ENCODE peak calls at places on chromosomes 5 and 9, in ten cellular contexts. D, V, A, F, K, M, C, B, X and T are unnamed samples.

GRCh38 chr9:70324963-70325362 is 66.2 kb downstream of the SMC5 start:
- DNase-seq in K (no peak), M (no peak), F (no peak), A (peak; percentile 89), C (no peak), B (no peak), D (no peak), V (no peak), X (peak; percentile 9), T (no peak)

GRCh38 chr5:132102101-132102701 is 28.6 kb downstream of the CSF2 start:
- DNase-seq in D (no peak), C (no peak), K (no peak), M (no peak), B (no peak), A (no peak), V (no peak), X (no peak), F (no peak), T (peak; percentile 69)

GRCh38 chr5:167294861-167295685 is 996.4 kb upstream of the WWC1 start:
- DNase-seq in K (no peak), D (no peak), F (peak; percentile 95), V (peak; percentile 87), M (peak; percentile 99), X (peak; percentile 87), B (no peak), A (peak; percentile 91), C (no peak), T (no peak)

GRCh38 chr5:351911-352225 is 30.4 kb downstream of the AHRR start:
- DNase-seq in K (no peak), X (no peak), D (no peak), F (no peak), B (peak; percentile 17), M (no peak), C (no peak), A (no peak), V (no peak), T (no peak)

GRCh38 chr9:129270903-129271431 is 92.9 kb upstream of the IER5L start:
- DNase-seq in X (peak; percentile 91), A (peak; percentile 71), M (peak; percentile 53), F (no peak), B (peak; percentile 70), V (peak; percentile 89), K (no peak), C (peak; percentile 72), D (no peak), T (peak; percentile 37)

GRCh38 chr9:130692365-130692764 is 1.2 kb upstream of the EXOSC2 start:
- DNase-seq in D (no peak), B (no peak), K (no peak), V (no peak), A (peak; percentile 33), C (no peak), F (no peak), X (no peak), M (no peak), T (no peak)

GRCh38 chr5:81506900-81507588 is 113.1 kb upstream of the ACOT12 start:
- DNase-seq in M (peak; percentile 87), D (no peak), X (peak; percentile 76), V (peak; percentile 69), F (peak; percentile 70), C (no peak), K (no peak), B (peak; percentile 65), A (peak; percentile 93), T (peak; percentile 38)

GRCh38 chr5:137268646-137269045 is 230.5 kb downstream of the SPOCK1 start:
- DNase-seq in M (no peak), X (no peak), K (no peak), V (no peak), F (no peak), C (no peak), B (no peak), D (no peak), A (peak; percentile 30), T (no peak)

GRCh38 chr5:150129813-150130492 is 25.7 kb downstream of the PDGFRB start:
- DNase-seq in C (peak; percentile 91), F (peak; percentile 86), X (peak; percentile 57), D (peak; percentile 2), V (no peak), M (peak; percentile 64), A (peak; percentile 83), K (no peak), B (peak; percentile 85), T (peak; percentile 57)

GRCh38 chr5:150468206-150468605 is 18.7 kb upstream of the RPS14 start:
- DNase-seq in V (no peak), D (no peak), M (no peak), X (no peak), B (no peak), A (no peak), F (no peak), K (no peak), C (no peak), T (no peak)

GRCh38 chr9:98356953-98357352 is 101.5 kb upstream of the TBC1D2 start:
- DNase-seq in A (peak; percentile 89), D (no peak), B (no peak), V (no peak), F (no peak), K (no peak), C (no peak), X (no peak), M (no peak), T (no peak)

GRCh38 chr5:115898656-115899055 is 56.9 kb downstream of the AP3S1 start:
- DNase-seq in A (no peak), D (no peak), M (peak; percentile 65), K (no peak), V (no peak), X (peak; percentile 8), F (no peak), C (no peak), B (no peak), T (no peak)

GRCh38 chr5:87229780-87230179 is 37.9 kb upstream of the RASA1 start:
- DNase-seq in F (peak; percentile 48), X (no peak), B (no peak), A (no peak), V (no peak), C (no peak), K (no peak), D (no peak), M (no peak), T (no peak)

GRCh38 chr5:372911-373709 is 51.6 kb downstream of the AHRR start:
- DNase-seq in V (no peak), D (no peak), F (no peak), C (peak; percentile 73), K (peak; percentile 69), X (peak; percentile 91), M (no peak), B (no peak), A (no peak), T (no peak)

GRCh38 chr5:37112383-37112991 is 136.7 kb downstream of the CPLANE1 start:
- DNase-seq in B (no peak), C (no peak), K (no peak), V (no peak), X (no peak), A (no peak), M (no peak), F (no peak), D (no peak), T (no peak)